ENCODE peak calls at places on chromosomes 7 and 10, in eight cellular contexts. C, B, D, Q, E, X, H and W are unnamed samples.

GRCh38 chr7:101952355-101953247 is 135.2 kb downstream of the CUX1 start:
- DNase-seq in E (no peak), C (peak; percentile 43), X (no peak), B (peak; percentile 84), Q (no peak), D (no peak), H (peak; percentile 91), W (no peak)

GRCh38 chr10:124724279-124725027 is 19.7 kb downstream of the FAM53B start:
- DNase-seq in E (peak; percentile 58), B (no peak), D (no peak), Q (peak; percentile 97), C (no peak), H (no peak), X (no peak), W (no peak)

GRCh38 chr10:123786896-123787295 is 104.7 kb downstream of the CPXM2 start:
- DNase-seq in D (no peak), E (no peak), B (no peak), C (no peak), X (no peak), H (no peak), Q (no peak), W (peak; percentile 7)

GRCh38 chr7:27148776-27149641 is 1.4 kb upstream of the HOXA6 start:
- DNase-seq in B (no peak), H (peak; percentile 75), D (no peak), C (no peak), X (peak; percentile 63), E (peak; percentile 67), Q (no peak), W (peak; percentile 76)

GRCh38 chr10:8705415-8705814 is 650.9 kb downstream of the GATA3 start:
- DNase-seq in E (no peak), X (no peak), H (no peak), Q (no peak), D (no peak), B (no peak), C (no peak), W (no peak)

GRCh38 chr10:121597504-121598241 is 571 bp downstream of the FGFR2 start:
- DNase-seq in C (no peak), Q (no peak), X (peak; percentile 57), D (no peak), H (no peak), B (peak; percentile 5), E (no peak), W (no peak)

GRCh38 chr7:138505361-138505873 is 45.4 kb downstream of the TRIM24 start:
- DNase-seq in Q (no peak), E (no peak), C (no peak), B (no peak), X (no peak), H (no peak), D (no peak), W (no peak)

GRCh38 chr10:106043833-106044232 is 1120.7 kb downstream of the SORCS1 start:
- DNase-seq in X (no peak), H (peak; percentile 46), B (peak; percentile 62), C (peak; percentile 22), E (no peak), Q (no peak), D (no peak), W (no peak)

GRCh38 chr7:13860734-13861133 is 128.7 kb downstream of the ETV1 start:
- DNase-seq in X (no peak), H (peak; percentile 14), D (no peak), E (no peak), B (no peak), Q (no peak), C (no peak), W (no peak)

GRCh38 chr7:157329447-157329846 is 7.4 kb upstream of the DNAJB6 start:
- DNase-seq in X (no peak), E (no peak), H (no peak), D (no peak), Q (no peak), C (no peak), B (no peak), W (no peak)

GRCh38 chr10:129605986-129606518 is 139.0 kb downstream of the MGMT start:
- DNase-seq in H (no peak), B (no peak), X (no peak), D (no peak), Q (no peak), C (no peak), E (no peak), W (no peak)

GRCh38 chr7:104230606-104231005 is 22.8 kb upstream of the ORC5 start:
- DNase-seq in Q (no peak), H (no peak), E (no peak), D (no peak), B (peak; percentile 56), C (no peak), X (no peak), W (no peak)

GRCh38 chr10:120824864-120825263 is 26.3 kb upstream of the WDR11 start:
- DNase-seq in D (no peak), B (peak; percentile 4), H (peak; percentile 32), Q (no peak), E (no peak), X (peak; percentile 65), C (no peak), W (peak; percentile 20)